ENCODE peak calls at places on chromosome 20, in nine cellular contexts. One of them, this sample, is unnamed.

GRCh38 chr20:46566125-46566524 is 15.7 kb upstream of the OCSTAMP start:
- DNase-seq in dorsolateral prefrontal cortex: no peak
- DNase-seq in PC-9: no peak
- DNase-seq in hepatocyte: no peak
- DNase-seq in tibial artery: no peak
- DNase-seq in lower leg skin: no peak
- DNase-seq in A549: no peak
- DNase-seq in astrocyte of the cerebellum: no peak
- DNase-seq in colonic mucosa: no peak
- DNase-seq in this sample: no peak

GRCh38 chr20:14445310-14445709 is 107.9 kb upstream of the FLRT3 start:
- DNase-seq in lower leg skin: no peak
- DNase-seq in dorsolateral prefrontal cortex: no peak
- DNase-seq in tibial artery: no peak
- DNase-seq in astrocyte of the cerebellum: no peak
- DNase-seq in colonic mucosa: no peak
- DNase-seq in A549: no peak
- DNase-seq in hepatocyte: no peak
- DNase-seq in PC-9: peak
- DNase-seq in this sample: peak

GRCh38 chr20:36482044-36482473 is 59.3 kb upstream of the MYL9 start:
- DNase-seq in PC-9: no peak
- DNase-seq in A549: no peak
- DNase-seq in astrocyte of the cerebellum: no peak
- DNase-seq in dorsolateral prefrontal cortex: peak
- DNase-seq in hepatocyte: no peak
- DNase-seq in lower leg skin: no peak
- DNase-seq in tibial artery: no peak
- DNase-seq in colonic mucosa: no peak
- DNase-seq in this sample: no peak

GRCh38 chr20:60637801-60638200 is 614.3 kb upstream of the CDH4 start:
- DNase-seq in tibial artery: no peak
- DNase-seq in PC-9: no peak
- DNase-seq in dorsolateral prefrontal cortex: no peak
- DNase-seq in A549: no peak
- DNase-seq in colonic mucosa: no peak
- DNase-seq in astrocyte of the cerebellum: no peak
- DNase-seq in hepatocyte: no peak
- DNase-seq in lower leg skin: no peak
- DNase-seq in this sample: no peak

GRCh38 chr20:41553142-41553879 is 64.9 kb downstream of the CHD6 start:
- DNase-seq in lower leg skin: no peak
- DNase-seq in dorsolateral prefrontal cortex: no peak
- DNase-seq in A549: no peak
- DNase-seq in hepatocyte: no peak
- DNase-seq in tibial artery: no peak
- DNase-seq in astrocyte of the cerebellum: no peak
- DNase-seq in colonic mucosa: no peak
- DNase-seq in PC-9: no peak
- DNase-seq in this sample: peak

GRCh38 chr20:24952376-24953203 is 3.5 kb downstream of the CST7 start:
- DNase-seq in colonic mucosa: peak
- DNase-seq in tibial artery: no peak
- DNase-seq in hepatocyte: no peak
- DNase-seq in astrocyte of the cerebellum: no peak
- DNase-seq in PC-9: no peak
- DNase-seq in lower leg skin: no peak
- DNase-seq in A549: no peak
- DNase-seq in dorsolateral prefrontal cortex: no peak
- DNase-seq in this sample: no peak

GRCh38 chr20:14401479-14402138 is 64.2 kb upstream of the FLRT3 start:
- DNase-seq in colonic mucosa: peak
- DNase-seq in lower leg skin: no peak
- DNase-seq in astrocyte of the cerebellum: no peak
- DNase-seq in hepatocyte: no peak
- DNase-seq in PC-9: no peak
- DNase-seq in A549: no peak
- DNase-seq in tibial artery: no peak
- DNase-seq in dorsolateral prefrontal cortex: no peak
- DNase-seq in this sample: no peak

GRCh38 chr20:62852196-62852595 is 9.4 kb downstream of the TCFL5 start:
- DNase-seq in lower leg skin: no peak
- DNase-seq in A549: no peak
- DNase-seq in dorsolateral prefrontal cortex: no peak
- DNase-seq in tibial artery: no peak
- DNase-seq in colonic mucosa: no peak
- DNase-seq in hepatocyte: no peak
- DNase-seq in astrocyte of the cerebellum: no peak
- DNase-seq in PC-9: peak
- DNase-seq in this sample: no peak

GRCh38 chr20:36121981-36122930 is 32.3 kb upstream of the EPB41L1 start:
- DNase-seq in astrocyte of the cerebellum: no peak
- DNase-seq in lower leg skin: peak
- DNase-seq in colonic mucosa: peak
- DNase-seq in tibial artery: no peak
- DNase-seq in dorsolateral prefrontal cortex: no peak
- DNase-seq in A549: no peak
- DNase-seq in hepatocyte: peak
- DNase-seq in PC-9: peak
- DNase-seq in this sample: peak

GRCh38 chr20:8361008-8361652 is 229.1 kb downstream of the PLCB1 start:
- DNase-seq in hepatocyte: no peak
- DNase-seq in A549: peak
- DNase-seq in colonic mucosa: no peak
- DNase-seq in dorsolateral prefrontal cortex: no peak
- DNase-seq in lower leg skin: no peak
- DNase-seq in tibial artery: no peak
- DNase-seq in PC-9: no peak
- DNase-seq in astrocyte of the cerebellum: no peak
- DNase-seq in this sample: peak

GRCh38 chr20:34300809-34301586 is 2.2 kb downstream of the AHCY start:
- DNase-seq in hepatocyte: peak
- DNase-seq in PC-9: no peak
- DNase-seq in A549: no peak
- DNase-seq in colonic mucosa: no peak
- DNase-seq in astrocyte of the cerebellum: no peak
- DNase-seq in lower leg skin: no peak
- DNase-seq in dorsolateral prefrontal cortex: no peak
- DNase-seq in tibial artery: no peak
- DNase-seq in this sample: no peak

GRCh38 chr20:4681441-4681840 is 40.3 kb upstream of the PRND start:
- DNase-seq in hepatocyte: peak
- DNase-seq in dorsolateral prefrontal cortex: no peak
- DNase-seq in A549: no peak
- DNase-seq in PC-9: no peak
- DNase-seq in astrocyte of the cerebellum: no peak
- DNase-seq in tibial artery: no peak
- DNase-seq in colonic mucosa: no peak
- DNase-seq in lower leg skin: no peak
- DNase-seq in this sample: no peak

GRCh38 chr20:63051186-63051860 is 44.6 kb upstream of the BHLHE23 start:
- DNase-seq in dorsolateral prefrontal cortex: no peak
- DNase-seq in lower leg skin: no peak
- DNase-seq in PC-9: no peak
- DNase-seq in astrocyte of the cerebellum: no peak
- DNase-seq in hepatocyte: no peak
- DNase-seq in tibial artery: no peak
- DNase-seq in A549: no peak
- DNase-seq in colonic mucosa: no peak
- DNase-seq in this sample: no peak

GRCh38 chr20:21510414-21510971 is 3.4 kb downstream of the NKX2-2 start:
- DNase-seq in colonic mucosa: no peak
- DNase-seq in dorsolateral prefrontal cortex: no peak
- DNase-seq in tibial artery: no peak
- DNase-seq in A549: no peak
- DNase-seq in PC-9: no peak
- DNase-seq in astrocyte of the cerebellum: no peak
- DNase-seq in hepatocyte: no peak
- DNase-seq in lower leg skin: no peak
- DNase-seq in this sample: no peak

GRCh38 chr20:45991616-45992015 is 17.1 kb upstream of the MMP9 start:
- DNase-seq in astrocyte of the cerebellum: no peak
- DNase-seq in lower leg skin: no peak
- DNase-seq in tibial artery: no peak
- DNase-seq in hepatocyte: no peak
- DNase-seq in PC-9: no peak
- DNase-seq in colonic mucosa: no peak
- DNase-seq in A549: no peak
- DNase-seq in dorsolateral prefrontal cortex: no peak
- DNase-seq in this sample: no peak

GRCh38 chr20:63286781-63287696 is 5.9 kb upstream of the COL20A1 start:
- DNase-seq in hepatocyte: no peak
- DNase-seq in A549: no peak
- DNase-seq in colonic mucosa: no peak
- DNase-seq in dorsolateral prefrontal cortex: no peak
- DNase-seq in PC-9: no peak
- DNase-seq in astrocyte of the cerebellum: no peak
- DNase-seq in tibial artery: no peak
- DNase-seq in lower leg skin: no peak
- DNase-seq in this sample: no peak

GRCh38 chr20:20624914-20625313 is 87.5 kb downstream of the RALGAPA2 start:
- DNase-seq in lower leg skin: no peak
- DNase-seq in astrocyte of the cerebellum: no peak
- DNase-seq in A549: no peak
- DNase-seq in dorsolateral prefrontal cortex: no peak
- DNase-seq in hepatocyte: no peak
- DNase-seq in PC-9: no peak
- DNase-seq in tibial artery: no peak
- DNase-seq in colonic mucosa: no peak
- DNase-seq in this sample: no peak

GRCh38 chr20:58963060-58963584 is 17.9 kb upstream of the NELFCD start:
- DNase-seq in dorsolateral prefrontal cortex: no peak
- DNase-seq in colonic mucosa: no peak
- DNase-seq in PC-9: no peak
- DNase-seq in A549: no peak
- DNase-seq in lower leg skin: no peak
- DNase-seq in hepatocyte: peak
- DNase-seq in astrocyte of the cerebellum: no peak
- DNase-seq in tibial artery: no peak
- DNase-seq in this sample: no peak
- TF ChIP-seq CTCF in dorsolateral prefrontal cortex: no peak
- TF ChIP-seq CTCF in colonic mucosa: no peak
- TF ChIP-seq CTCF in PC-9: no peak
- TF ChIP-seq CTCF in A549: no peak
- TF ChIP-seq CTCF in lower leg skin: no peak
- TF ChIP-seq CTCF in hepatocyte: peak
- TF ChIP-seq CTCF in astrocyte of the cerebellum: no peak
- TF ChIP-seq CTCF in tibial artery: no peak
- TF ChIP-seq CTCF in this sample: no peak

GRCh38 chr20:37914672-37915433 is 11.9 kb downstream of the VSTM2L start:
- DNase-seq in colonic mucosa: no peak
- DNase-seq in PC-9: no peak
- DNase-seq in astrocyte of the cerebellum: no peak
- DNase-seq in A549: no peak
- DNase-seq in hepatocyte: peak
- DNase-seq in tibial artery: no peak
- DNase-seq in lower leg skin: no peak
- DNase-seq in dorsolateral prefrontal cortex: no peak
- DNase-seq in this sample: no peak

GRCh38 chr20:37914367-37914671 is 11.4 kb downstream of the VSTM2L start:
- DNase-seq in PC-9: no peak
- DNase-seq in lower leg skin: no peak
- DNase-seq in astrocyte of the cerebellum: no peak
- DNase-seq in colonic mucosa: no peak
- DNase-seq in tibial artery: no peak
- DNase-seq in hepatocyte: no peak
- DNase-seq in dorsolateral prefrontal cortex: no peak
- DNase-seq in A549: no peak
- DNase-seq in this sample: no peak

GRCh38 chr20:37915800-37916570 is 13.1 kb downstream of the VSTM2L start:
- DNase-seq in astrocyte of the cerebellum: no peak
- DNase-seq in PC-9: no peak
- DNase-seq in tibial artery: no peak
- DNase-seq in hepatocyte: no peak
- DNase-seq in lower leg skin: no peak
- DNase-seq in dorsolateral prefrontal cortex: no peak
- DNase-seq in A549: no peak
- DNase-seq in colonic mucosa: no peak
- DNase-seq in this sample: no peak

GRCh38 chr20:37913563-37914366 is 10.8 kb downstream of the VSTM2L start:
- DNase-seq in lower leg skin: no peak
- DNase-seq in PC-9: no peak
- DNase-seq in A549: no peak
- DNase-seq in colonic mucosa: no peak
- DNase-seq in dorsolateral prefrontal cortex: no peak
- DNase-seq in astrocyte of the cerebellum: no peak
- DNase-seq in hepatocyte: no peak
- DNase-seq in tibial artery: no peak
- DNase-seq in this sample: no peak

DNA sequence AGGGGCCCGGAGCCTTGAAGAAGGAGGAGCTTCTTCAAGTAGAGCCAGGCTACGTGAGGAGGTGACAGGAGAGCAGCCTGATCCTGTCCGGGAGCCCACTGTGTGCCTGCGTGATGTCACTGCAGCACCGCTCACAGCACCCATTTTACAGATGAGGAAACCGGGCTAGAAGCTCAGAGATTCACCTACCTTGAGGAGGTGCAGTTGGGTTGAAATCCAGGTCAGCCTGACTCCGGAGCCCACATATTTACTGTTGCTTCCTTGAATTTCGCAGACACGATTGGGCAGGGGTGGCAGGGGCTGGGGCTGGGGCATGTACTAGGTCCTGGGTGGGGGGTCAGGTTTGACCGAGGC is 12.5 kb downstream of the VSTM2L start:
- DNase-seq in lower leg skin: no peak
- DNase-seq in astrocyte of the cerebellum: no peak
- DNase-seq in dorsolateral prefrontal cortex: no peak
- DNase-seq in PC-9: no peak
- DNase-seq in A549: no peak
- DNase-seq in tibial artery: no peak
- DNase-seq in hepatocyte: no peak
- DNase-seq in colonic mucosa: no peak
- DNase-seq in this sample: no peak
- H3K4me3 ChIP-seq in lower leg skin: no peak
- H3K4me3 ChIP-seq in astrocyte of the cerebellum: no peak
- H3K4me3 ChIP-seq in dorsolateral prefrontal cortex: no peak
- H3K4me3 ChIP-seq in PC-9: no peak
- H3K4me3 ChIP-seq in A549: no peak
- H3K4me3 ChIP-seq in tibial artery: no peak
- H3K4me3 ChIP-seq in hepatocyte: no peak
- H3K4me3 ChIP-seq in colonic mucosa: no peak
- H3K4me3 ChIP-seq in this sample: no peak

GRCh38 chr20:50067461-50067860 is 45.5 kb downstream of the UBE2V1 start:
- DNase-seq in dorsolateral prefrontal cortex: no peak
- DNase-seq in astrocyte of the cerebellum: no peak
- DNase-seq in A549: no peak
- DNase-seq in lower leg skin: no peak
- DNase-seq in PC-9: no peak
- DNase-seq in tibial artery: no peak
- DNase-seq in hepatocyte: no peak
- DNase-seq in colonic mucosa: no peak
- DNase-seq in this sample: no peak
- TF ChIP-seq CTCF in dorsolateral prefrontal cortex: no peak
- TF ChIP-seq CTCF in astrocyte of the cerebellum: no peak
- TF ChIP-seq CTCF in A549: no peak
- TF ChIP-seq CTCF in lower leg skin: no peak
- TF ChIP-seq CTCF in PC-9: no peak
- TF ChIP-seq CTCF in tibial artery: no peak
- TF ChIP-seq CTCF in hepatocyte: no peak
- TF ChIP-seq CTCF in colonic mucosa: no peak
- TF ChIP-seq CTCF in this sample: no peak

GRCh38 chr20:7210910-7211309 is 443.4 kb downstream of the BMP2 start:
- DNase-seq in colonic mucosa: no peak
- DNase-seq in astrocyte of the cerebellum: no peak
- DNase-seq in tibial artery: no peak
- DNase-seq in dorsolateral prefrontal cortex: no peak
- DNase-seq in lower leg skin: no peak
- DNase-seq in hepatocyte: no peak
- DNase-seq in PC-9: no peak
- DNase-seq in A549: no peak
- DNase-seq in this sample: no peak

GRCh38 chr20:7207186-7207585 is 439.7 kb downstream of the BMP2 start:
- DNase-seq in colonic mucosa: no peak
- DNase-seq in tibial artery: no peak
- DNase-seq in A549: no peak
- DNase-seq in dorsolateral prefrontal cortex: no peak
- DNase-seq in PC-9: no peak
- DNase-seq in hepatocyte: no peak
- DNase-seq in lower leg skin: no peak
- DNase-seq in astrocyte of the cerebellum: peak
- DNase-seq in this sample: peak
- H3K4me3 ChIP-seq in colonic mucosa: no peak
- H3K4me3 ChIP-seq in tibial artery: no peak
- H3K4me3 ChIP-seq in A549: no peak
- H3K4me3 ChIP-seq in dorsolateral prefrontal cortex: no peak
- H3K4me3 ChIP-seq in PC-9: no peak
- H3K4me3 ChIP-seq in hepatocyte: no peak
- H3K4me3 ChIP-seq in lower leg skin: no peak
- H3K4me3 ChIP-seq in astrocyte of the cerebellum: no peak
- H3K4me3 ChIP-seq in this sample: no peak